ENCODE peak calls at places on chromosomes 2 and 18, in six cellular contexts. T, Z, U, S, Y and H are unnamed samples.

GRCh38 chr2:240603846-240604245 is 17.3 kb downstream of the CAPN10 start:
- DNase-seq in S (no peak), Z (no peak), T (no peak), Y (no peak), U (no peak), H (no peak)

GRCh38 chr2:163735692-163736432 is at the start of gene FIGN:
- DNase-seq in Y (peak), S (no peak), Z (no peak), T (peak), U (peak), H (no peak)

GRCh38 chr2:180472133-180472532 is 465.0 kb upstream of the CWC22 start:
- DNase-seq in U (no peak), T (no peak), S (no peak), Y (no peak), Z (no peak), H (no peak)

GRCh38 chr2:155442755-155443372 is 744.4 kb downstream of the KCNJ3 start:
- DNase-seq in S (no peak), Y (no peak), Z (no peak), U (no peak), T (no peak), H (no peak)

GRCh38 chr18:68909579-68909978 is 111.7 kb downstream of the CCDC102B start:
- DNase-seq in S (no peak), Z (no peak), T (no peak), U (no peak), Y (no peak), H (no peak)

GRCh38 chr2:50108245-50108644 is 923.7 kb downstream of the NRXN1 start:
- DNase-seq in U (no peak), S (no peak), Z (no peak), T (no peak), Y (no peak), H (no peak)

GRCh38 chr2:171345971-171346722 is 87.6 kb downstream of the METTL8 start:
- DNase-seq in T (peak), Z (no peak), U (no peak), Y (no peak), S (no peak), H (no peak)

GRCh38 chr2:96529376-96530143 is 7.0 kb upstream of the ARID5A start:
- DNase-seq in Z (no peak), U (no peak), Y (no peak), S (no peak), T (no peak), H (peak)

GRCh38 chr2:237686659-237687136 is 59.3 kb downstream of the LRRFIP1 start:
- DNase-seq in Y (no peak), U (no peak), T (peak), Z (no peak), S (no peak), H (no peak)

GRCh38 chr18:58105908-58106673 is 62.1 kb downstream of the NEDD4L start:
- DNase-seq in S (no peak), T (no peak), Y (no peak), U (no peak), Z (no peak), H (no peak)

GRCh38 chr2:205188516-205189138 is 493.7 kb upstream of the NRP2 start:
- DNase-seq in U (no peak), T (peak), Z (no peak), S (no peak), Y (no peak), H (no peak)

GRCh38 chr2:149617057-149617456 is 29.5 kb upstream of the MMADHC start:
- DNase-seq in T (no peak), S (no peak), Y (no peak), U (no peak), Z (no peak), H (no peak)